ENCODE peak calls at places on chromosome 15, in ten cellular contexts. One of them, this sample, is unnamed. For H3K9me3, the result is how much of the 10 kb centered on the place peaks cover.

GRCh38 chr15:52858388-52859176 is 68.4 kb upstream of the ONECUT1 start:
- DNase-seq in neural progenitor cell: peak
- DNase-seq in pancreas: no peak
- DNase-seq in psoas muscle: no peak
- DNase-seq in SK-N-MC: no peak
- DNase-seq in left ventricle myocardium inferior: peak
- DNase-seq in HCT116: no peak
- DNase-seq in CD4-positive, alpha-beta memory T cell: no peak
- DNase-seq in ovary: no peak
- DNase-seq in aorta: no peak
- DNase-seq in this sample: no peak

GRCh38 chr15:40054746-40055575 is 16.0 kb upstream of the SRP14 start:
- DNase-seq in neural progenitor cell: peak
- DNase-seq in pancreas: peak
- DNase-seq in psoas muscle: no peak
- DNase-seq in SK-N-MC: no peak
- DNase-seq in left ventricle myocardium inferior: no peak
- DNase-seq in HCT116: no peak
- DNase-seq in CD4-positive, alpha-beta memory T cell: no peak
- DNase-seq in ovary: no peak
- DNase-seq in aorta: peak
- DNase-seq in this sample: no peak

GRCh38 chr15:20642054-20642767 is 100.6 kb upstream of the GOLGA6L6 start:
- DNase-seq in neural progenitor cell: no peak
- DNase-seq in pancreas: no peak
- DNase-seq in psoas muscle: no peak
- DNase-seq in SK-N-MC: no peak
- DNase-seq in left ventricle myocardium inferior: no peak
- DNase-seq in HCT116: no peak
- DNase-seq in CD4-positive, alpha-beta memory T cell: no peak
- DNase-seq in ovary: no peak
- DNase-seq in aorta: no peak
- DNase-seq in this sample: no peak

GRCh38 chr15:90862487-90862886 is 5.9 kb upstream of the FURIN start:
- DNase-seq in neural progenitor cell: no peak
- DNase-seq in pancreas: no peak
- DNase-seq in psoas muscle: no peak
- DNase-seq in SK-N-MC: no peak
- DNase-seq in left ventricle myocardium inferior: no peak
- DNase-seq in HCT116: no peak
- DNase-seq in CD4-positive, alpha-beta memory T cell: no peak
- DNase-seq in ovary: no peak
- DNase-seq in aorta: no peak
- DNase-seq in this sample: no peak

GRCh38 chr15:39361497-39361896 is 219.4 kb upstream of the THBS1 start:
- DNase-seq in neural progenitor cell: no peak
- DNase-seq in pancreas: no peak
- DNase-seq in psoas muscle: no peak
- DNase-seq in SK-N-MC: no peak
- DNase-seq in left ventricle myocardium inferior: no peak
- DNase-seq in HCT116: no peak
- DNase-seq in CD4-positive, alpha-beta memory T cell: no peak
- DNase-seq in ovary: no peak
- DNase-seq in aorta: no peak
- DNase-seq in this sample: no peak

GRCh38 chr15:50184863-50185504 is 3.0 kb downstream of the SLC27A2 start:
- DNase-seq in neural progenitor cell: no peak
- DNase-seq in pancreas: no peak
- DNase-seq in psoas muscle: no peak
- DNase-seq in SK-N-MC: no peak
- DNase-seq in left ventricle myocardium inferior: no peak
- DNase-seq in HCT116: no peak
- DNase-seq in CD4-positive, alpha-beta memory T cell: no peak
- DNase-seq in ovary: no peak
- DNase-seq in aorta: no peak
- DNase-seq in this sample: no peak

GRCh38 chr15:69305933-69306568 is 7.3 kb downstream of the PAQR5 start:
- DNase-seq in neural progenitor cell: no peak
- DNase-seq in pancreas: no peak
- DNase-seq in psoas muscle: no peak
- DNase-seq in SK-N-MC: no peak
- DNase-seq in left ventricle myocardium inferior: no peak
- DNase-seq in HCT116: no peak
- DNase-seq in CD4-positive, alpha-beta memory T cell: no peak
- DNase-seq in ovary: no peak
- DNase-seq in aorta: peak
- DNase-seq in this sample: no peak

GRCh38 chr15:90787881-90788280 is 70.7 kb downstream of the BLM start:
- DNase-seq in neural progenitor cell: no peak
- DNase-seq in pancreas: no peak
- DNase-seq in psoas muscle: no peak
- DNase-seq in SK-N-MC: no peak
- DNase-seq in left ventricle myocardium inferior: no peak
- DNase-seq in HCT116: no peak
- DNase-seq in CD4-positive, alpha-beta memory T cell: no peak
- DNase-seq in ovary: no peak
- DNase-seq in aorta: no peak
- DNase-seq in this sample: no peak

GRCh38 chr15:94026458-94026967 is 204.8 kb upstream of the MCTP2 start:
- DNase-seq in neural progenitor cell: no peak
- DNase-seq in pancreas: no peak
- DNase-seq in psoas muscle: no peak
- DNase-seq in SK-N-MC: no peak
- DNase-seq in left ventricle myocardium inferior: no peak
- DNase-seq in HCT116: no peak
- DNase-seq in CD4-positive, alpha-beta memory T cell: no peak
- DNase-seq in ovary: no peak
- DNase-seq in aorta: no peak
- DNase-seq in this sample: no peak

GRCh38 chr15:36595625-36596024 is 16.2 kb downstream of the CDIN1 start:
- DNase-seq in neural progenitor cell: no peak
- DNase-seq in pancreas: no peak
- DNase-seq in psoas muscle: no peak
- DNase-seq in SK-N-MC: no peak
- DNase-seq in left ventricle myocardium inferior: no peak
- DNase-seq in HCT116: no peak
- DNase-seq in CD4-positive, alpha-beta memory T cell: no peak
- DNase-seq in ovary: no peak
- DNase-seq in aorta: no peak
- DNase-seq in this sample: no peak

GRCh38 chr15:74913041-74913440 is 6.4 kb upstream of the FAM219B start:
- DNase-seq in neural progenitor cell: no peak
- DNase-seq in pancreas: no peak
- DNase-seq in psoas muscle: no peak
- DNase-seq in SK-N-MC: no peak
- DNase-seq in left ventricle myocardium inferior: no peak
- DNase-seq in HCT116: no peak
- DNase-seq in CD4-positive, alpha-beta memory T cell: no peak
- DNase-seq in ovary: no peak
- DNase-seq in aorta: no peak
- DNase-seq in this sample: no peak

GRCh38 chr15:45224596-45225217 is 27.3 kb upstream of the SLC28A2 start:
- DNase-seq in neural progenitor cell: no peak
- DNase-seq in pancreas: no peak
- DNase-seq in psoas muscle: no peak
- DNase-seq in SK-N-MC: no peak
- DNase-seq in left ventricle myocardium inferior: no peak
- DNase-seq in HCT116: no peak
- DNase-seq in CD4-positive, alpha-beta memory T cell: no peak
- DNase-seq in ovary: no peak
- DNase-seq in aorta: no peak
- DNase-seq in this sample: no peak

GRCh38 chr15:66881173-66881905 is 179.3 kb downstream of the SMAD6 start:
- DNase-seq in neural progenitor cell: no peak
- DNase-seq in pancreas: no peak
- DNase-seq in psoas muscle: no peak
- DNase-seq in SK-N-MC: no peak
- DNase-seq in left ventricle myocardium inferior: no peak
- DNase-seq in HCT116: no peak
- DNase-seq in CD4-positive, alpha-beta memory T cell: no peak
- DNase-seq in ovary: no peak
- DNase-seq in aorta: no peak
- DNase-seq in this sample: peak

GRCh38 chr15:42182976-42183375 is 25.1 kb downstream of the VPS39 start:
- DNase-seq in neural progenitor cell: no peak
- DNase-seq in pancreas: no peak
- DNase-seq in psoas muscle: no peak
- DNase-seq in SK-N-MC: no peak
- DNase-seq in left ventricle myocardium inferior: no peak
- DNase-seq in HCT116: no peak
- DNase-seq in CD4-positive, alpha-beta memory T cell: no peak
- DNase-seq in ovary: no peak
- DNase-seq in aorta: no peak
- DNase-seq in this sample: no peak

GRCh38 chr15:42175671-42176070 is 19.2 kb upstream of the PLA2G4F start:
- DNase-seq in neural progenitor cell: no peak
- DNase-seq in pancreas: no peak
- DNase-seq in psoas muscle: no peak
- DNase-seq in SK-N-MC: no peak
- DNase-seq in left ventricle myocardium inferior: no peak
- DNase-seq in HCT116: no peak
- DNase-seq in CD4-positive, alpha-beta memory T cell: no peak
- DNase-seq in ovary: no peak
- DNase-seq in aorta: no peak
- DNase-seq in this sample: no peak

GRCh38 chr15:42172475-42172874 is 16.0 kb upstream of the PLA2G4F start:
- DNase-seq in neural progenitor cell: no peak
- DNase-seq in pancreas: no peak
- DNase-seq in psoas muscle: no peak
- DNase-seq in SK-N-MC: no peak
- DNase-seq in left ventricle myocardium inferior: no peak
- DNase-seq in HCT116: no peak
- DNase-seq in CD4-positive, alpha-beta memory T cell: no peak
- DNase-seq in ovary: no peak
- DNase-seq in aorta: no peak
- DNase-seq in this sample: no peak

GRCh38 chr15:42182328-42182901 is 25.7 kb downstream of the VPS39 start:
- DNase-seq in neural progenitor cell: no peak
- DNase-seq in pancreas: no peak
- DNase-seq in psoas muscle: no peak
- DNase-seq in SK-N-MC: no peak
- DNase-seq in left ventricle myocardium inferior: no peak
- DNase-seq in HCT116: no peak
- DNase-seq in CD4-positive, alpha-beta memory T cell: no peak
- DNase-seq in ovary: no peak
- DNase-seq in aorta: no peak
- DNase-seq in this sample: no peak

GRCh38 chr15:42178056-42178455 is 21.6 kb upstream of the PLA2G4F start:
- DNase-seq in neural progenitor cell: no peak
- DNase-seq in pancreas: no peak
- DNase-seq in psoas muscle: no peak
- DNase-seq in SK-N-MC: no peak
- DNase-seq in left ventricle myocardium inferior: no peak
- DNase-seq in HCT116: no peak
- DNase-seq in CD4-positive, alpha-beta memory T cell: no peak
- DNase-seq in ovary: no peak
- DNase-seq in aorta: no peak
- DNase-seq in this sample: no peak
- H3K27ac ChIP-seq in neural progenitor cell: no peak
- H3K27ac ChIP-seq in pancreas: no peak
- H3K27ac ChIP-seq in psoas muscle: no peak
- H3K27ac ChIP-seq in SK-N-MC: no peak
- H3K27ac ChIP-seq in left ventricle myocardium inferior: no peak
- H3K27ac ChIP-seq in HCT116: no peak
- H3K27ac ChIP-seq in CD4-positive, alpha-beta memory T cell: no peak
- H3K27ac ChIP-seq in ovary: no peak
- H3K27ac ChIP-seq in aorta: no peak
- H3K27ac ChIP-seq in this sample: no peak

GRCh38 chr15:95567686-95568085 is 762.8 kb upstream of the NR2F2 start:
- DNase-seq in neural progenitor cell: no peak
- DNase-seq in pancreas: no peak
- DNase-seq in psoas muscle: no peak
- DNase-seq in SK-N-MC: no peak
- DNase-seq in left ventricle myocardium inferior: no peak
- DNase-seq in HCT116: no peak
- DNase-seq in CD4-positive, alpha-beta memory T cell: no peak
- DNase-seq in ovary: no peak
- DNase-seq in aorta: no peak
- DNase-seq in this sample: no peak
- H3K9me3 ChIP-seq in neural progenitor cell: under half
- H3K9me3 ChIP-seq in pancreas: under half
- H3K9me3 ChIP-seq in psoas muscle: under half
- H3K9me3 ChIP-seq in SK-N-MC: under half
- H3K9me3 ChIP-seq in left ventricle myocardium inferior: under half
- H3K9me3 ChIP-seq in HCT116: under half
- H3K9me3 ChIP-seq in CD4-positive, alpha-beta memory T cell: under half
- H3K9me3 ChIP-seq in ovary: under half
- H3K9me3 ChIP-seq in aorta: under half
- H3K9me3 ChIP-seq in this sample: under half

DNA sequence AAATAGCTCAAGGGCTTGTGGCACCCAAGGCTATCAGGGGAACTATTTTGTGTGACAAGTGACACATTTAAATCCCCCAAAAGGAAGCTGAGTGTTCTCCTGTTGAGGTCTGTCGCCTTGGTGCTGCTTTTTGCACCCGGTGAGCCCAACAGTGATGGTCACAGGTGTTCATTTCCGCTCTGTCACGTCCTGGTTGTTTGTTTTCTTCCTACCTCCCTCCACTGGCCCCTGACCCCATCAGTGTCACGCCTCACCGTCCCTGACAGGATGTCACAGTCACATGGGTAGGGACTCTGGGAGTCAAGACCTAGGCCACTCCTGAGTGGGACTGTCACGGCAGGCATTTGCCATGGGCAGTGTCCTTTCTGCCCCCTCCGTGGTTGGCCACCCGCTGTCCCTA is 11.2 kb downstream of the SLCO3A1 start:
- DNase-seq in neural progenitor cell: no peak
- DNase-seq in pancreas: no peak
- DNase-seq in psoas muscle: no peak
- DNase-seq in SK-N-MC: no peak
- DNase-seq in left ventricle myocardium inferior: peak
- DNase-seq in HCT116: no peak
- DNase-seq in CD4-positive, alpha-beta memory T cell: peak
- DNase-seq in ovary: no peak
- DNase-seq in aorta: no peak
- DNase-seq in this sample: no peak
- H3K27ac ChIP-seq in neural progenitor cell: no peak
- H3K27ac ChIP-seq in pancreas: no peak
- H3K27ac ChIP-seq in psoas muscle: no peak
- H3K27ac ChIP-seq in SK-N-MC: no peak
- H3K27ac ChIP-seq in left ventricle myocardium inferior: peak
- H3K27ac ChIP-seq in HCT116: no peak
- H3K27ac ChIP-seq in CD4-positive, alpha-beta memory T cell: no peak
- H3K27ac ChIP-seq in ovary: no peak
- H3K27ac ChIP-seq in aorta: no peak
- H3K27ac ChIP-seq in this sample: peak

DNA sequence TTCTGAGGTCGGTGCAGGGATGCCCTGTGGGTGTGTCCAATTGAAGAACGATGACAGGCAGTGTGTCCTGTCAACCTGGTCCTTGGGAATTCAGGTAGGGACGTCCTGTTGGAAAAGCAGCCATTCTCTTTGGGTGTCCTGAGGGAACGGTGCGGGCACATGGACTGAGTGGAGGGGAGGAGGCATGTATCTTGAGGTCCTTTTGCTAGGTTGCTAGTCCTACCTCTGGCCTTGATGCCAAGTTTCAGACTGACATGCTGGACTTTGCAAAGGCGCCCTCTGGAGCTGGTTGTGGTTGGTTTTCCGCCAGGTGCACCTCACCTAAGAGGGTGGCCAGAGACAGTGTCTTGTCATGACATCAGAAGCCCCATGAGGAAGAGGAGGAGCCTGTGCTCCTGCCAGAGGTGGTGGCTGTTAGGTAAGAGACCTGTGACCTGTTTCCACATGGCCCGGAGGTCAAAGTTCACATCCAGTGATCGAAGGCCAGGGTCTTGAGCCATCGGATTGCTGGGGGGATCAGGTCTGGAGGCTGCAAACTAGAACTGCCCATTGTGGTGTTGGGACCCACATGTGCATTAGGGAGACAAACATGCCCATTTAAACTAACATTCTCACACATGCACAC is 106.3 kb downstream of the SNRPN start:
- DNase-seq in neural progenitor cell: no peak
- DNase-seq in pancreas: no peak
- DNase-seq in psoas muscle: no peak
- DNase-seq in SK-N-MC: no peak
- DNase-seq in left ventricle myocardium inferior: no peak
- DNase-seq in HCT116: no peak
- DNase-seq in CD4-positive, alpha-beta memory T cell: no peak
- DNase-seq in ovary: no peak
- DNase-seq in aorta: no peak
- DNase-seq in this sample: no peak
- H3K9me3 ChIP-seq in neural progenitor cell: under half
- H3K9me3 ChIP-seq in pancreas: under half
- H3K9me3 ChIP-seq in psoas muscle: half or more
- H3K9me3 ChIP-seq in SK-N-MC: under half
- H3K9me3 ChIP-seq in left ventricle myocardium inferior: half or more
- H3K9me3 ChIP-seq in HCT116: half or more
- H3K9me3 ChIP-seq in CD4-positive, alpha-beta memory T cell: half or more
- H3K9me3 ChIP-seq in ovary: half or more
- H3K9me3 ChIP-seq in aorta: half or more
- H3K9me3 ChIP-seq in this sample: half or more